ENCODE peak calls at places on chromosome 9, in five cellular contexts. A is aorta; K is stimulated activated CD8-positive, alpha-beta memory T cell treated with anti-CD3 and anti-CD28 coated beads, Interleukin-2, amount 100 ng/mL, for 48 hours; F is naive thymus-derived CD8-positive, alpha-beta T cell; Q is GM23338. W is an unnamed sample.

GRCh38 chr9:19988281-19988680 is 199.4 kb upstream of the SLC24A2 start:
- DNase-seq in K (no peak), A (no peak), F (no peak), Q (no peak), W (peak)

GRCh38 chr9:89116064-89116817 is 62.4 kb downstream of the SHC3 start:
- DNase-seq in Q (no peak), A (no peak), K (no peak), F (no peak), W (no peak)

GRCh38 chr9:134061688-134062371 is 6.0 kb downstream of the BRD3 start:
- DNase-seq in F (no peak), K (no peak), A (no peak), Q (no peak), W (no peak)

GRCh38 chr9:98529841-98530240 is 178.9 kb downstream of the GABBR2 start:
- DNase-seq in K (no peak), Q (no peak), A (no peak), F (no peak), W (no peak)

GRCh38 chr9:133768859-133769510 is 30.8 kb upstream of the SARDH start:
- DNase-seq in F (no peak), A (peak), K (no peak), Q (peak), W (no peak)

GRCh38 chr9:113545068-113545467 is 81.5 kb downstream of the RGS3 start:
- DNase-seq in Q (no peak), K (no peak), A (no peak), F (no peak), W (no peak)

GRCh38 chr9:105405514-105406131 is 42.2 kb upstream of the FSD1L start:
- DNase-seq in A (no peak), F (peak), Q (no peak), K (no peak), W (no peak)

GRCh38 chr9:128162215-128163026 is 2.4 kb downstream of the BBLN start:
- DNase-seq in A (peak), F (no peak), K (no peak), Q (no peak), W (no peak)

GRCh38 chr9:108274971-108275370 is 580.8 kb downstream of the ACTL7B start:
- DNase-seq in A (no peak), Q (no peak), K (no peak), F (no peak), W (no peak)

GRCh38 chr9:114465906-114466900 is 39.1 kb downstream of the WHRN start:
- DNase-seq in A (no peak), K (no peak), F (no peak), Q (no peak), W (no peak)

GRCh38 chr9:77533678-77534077 is 114.4 kb downstream of the GNA14 start:
- DNase-seq in F (no peak), A (no peak), Q (no peak), K (no peak), W (no peak)

GRCh38 chr9:119283118-119283794 is 86.0 kb downstream of the BRINP1 start:
- DNase-seq in F (no peak), K (no peak), Q (peak), A (peak), W (no peak)

GRCh38 chr9:113528811-113529210 is 65.3 kb downstream of the RGS3 start:
- DNase-seq in F (no peak), K (no peak), A (no peak), Q (no peak), W (no peak)

GRCh38 chr9:16499866-16500265 is 370.6 kb downstream of the BNC2 start:
- DNase-seq in A (no peak), K (no peak), Q (no peak), F (no peak), W (no peak)

GRCh38 chr9:127954831-127955293 is 17.2 kb upstream of the DPM2 start:
- DNase-seq in K (no peak), Q (no peak), F (no peak), A (no peak), W (no peak)

GRCh38 chr9:136244776-136245193 is 827 bp downstream of the QSOX2 start:
- DNase-seq in Q (no peak), A (no peak), F (no peak), K (no peak), W (no peak)

GRCh38 chr9:36317766-36318165 is 59.5 kb upstream of the GNE start:
- DNase-seq in A (no peak), K (no peak), F (no peak), Q (peak), W (no peak)

GRCh38 chr9:98491778-98492177 is 217.0 kb downstream of the GABBR2 start:
- DNase-seq in A (no peak), F (no peak), Q (no peak), K (no peak), W (no peak)

GRCh38 chr9:35470894-35471293 is 19.0 kb upstream of the RUSC2 start:
- DNase-seq in A (peak), K (no peak), F (no peak), Q (no peak), W (no peak)

GRCh38 chr9:98132806-98133631 is 14.0 kb upstream of the TRIM14 start:
- DNase-seq in F (no peak), K (no peak), Q (no peak), A (no peak), W (no peak)

GRCh38 chr9:98997580-98997979 is 53.9 kb downstream of the COL15A1 start:
- DNase-seq in A (no peak), F (no peak), Q (no peak), K (no peak), W (no peak)

GRCh38 chr9:98886691-98887229 is 56.9 kb upstream of the COL15A1 start:
- DNase-seq in Q (no peak), F (no peak), K (no peak), A (no peak), W (no peak)

GRCh38 chr9:69397384-69398214 is 72.6 kb downstream of the ENTREP1 start:
- DNase-seq in Q (no peak), A (no peak), F (no peak), K (no peak), W (no peak)

GRCh38 chr9:16335788-16336580 is 534.5 kb downstream of the BNC2 start:
- DNase-seq in K (no peak), F (no peak), Q (no peak), A (peak), W (no peak)

GRCh38 chr9:99762470-99762869 is 59.2 kb upstream of the NR4A3 start:
- DNase-seq in K (no peak), Q (no peak), F (no peak), A (no peak), W (no peak)

GRCh38 chr9:123109540-123110279 is 76.2 kb downstream of the GPR21 start:
- DNase-seq in A (no peak), Q (no peak), F (no peak), K (no peak), W (no peak)

GRCh38 chr9:134552349-134552990 is 89.1 kb upstream of the COL5A1 start:
- DNase-seq in K (no peak), A (no peak), Q (no peak), F (no peak), W (no peak)

GRCh38 chr9:23492126-23493002 is 333.7 kb downstream of the ELAVL2 start:
- DNase-seq in Q (peak), A (no peak), F (no peak), K (no peak), W (peak)

GRCh38 chr9:114806571-114806970 is 732 bp upstream of the TNFSF15 start:
- DNase-seq in F (no peak), Q (no peak), K (no peak), A (no peak), W (no peak)

GRCh38 chr9:131669234-131670172 is 70.4 kb downstream of the RAPGEF1 start:
- DNase-seq in K (no peak), F (no peak), A (no peak), Q (no peak), W (no peak)

GRCh38 chr9:112541690-112542089 is 55.1 kb downstream of the KIAA1958 start:
- DNase-seq in A (no peak), Q (no peak), K (no peak), F (no peak), W (no peak)

GRCh38 chr9:115013998-115014397 is 83.6 kb upstream of the TNFSF8 start:
- DNase-seq in K (peak), Q (peak), F (peak), A (peak), W (peak)

GRCh38 chr9:18905033-18905882 is 127.8 kb downstream of the SAXO1 start:
- DNase-seq in Q (no peak), F (no peak), K (no peak), A (no peak), W (no peak)

GRCh38 chr9:98944130-98945074 is 695 bp downstream of the COL15A1 start:
- DNase-seq in K (no peak), A (peak), F (no peak), Q (peak), W (no peak)

GRCh38 chr9:88684046-88684445 is 149.1 kb downstream of the NXNL2 start:
- DNase-seq in A (no peak), Q (no peak), F (no peak), K (no peak), W (no peak)

W was measured in neural crest cell.